ENCODE peak calls at places on chromosome 1, in four cellular contexts. N is IMR-90, Z is hepatocyte, X is lung. A is an unnamed sample. For H3K4me1, the result is how much of the 10 kb centered on the place peaks cover.

GRCh38 chr1:18974616-18975015 is 18.1 kb upstream of the IFFO2 start:
- DNase-seq in X (no peak), Z (no peak), N (no peak), A (no peak)

GRCh38 chr1:81111818-81112217 is 688.9 kb upstream of the ADGRL2 start:
- DNase-seq in N (peak), X (no peak), Z (no peak), A (no peak)

GRCh38 chr1:219692981-219693380 is 80.1 kb upstream of the ZC3H11B start:
- DNase-seq in X (no peak), Z (no peak), N (peak), A (no peak)

GRCh38 chr1:152198982-152199381 is 25.0 kb downstream of the HRNR start:
- DNase-seq in N (no peak), Z (no peak), X (no peak), A (no peak)

GRCh38 chr1:112196008-112196588 is 199.9 kb upstream of the CTTNBP2NL start:
- DNase-seq in Z (no peak), N (no peak), X (no peak), A (no peak)

GRCh38 chr1:211113566-211113965 is 20.4 kb downstream of the KCNH1 start:
- DNase-seq in Z (no peak), N (no peak), X (no peak), A (no peak)

GRCh38 chr1:66330711-66331110 is 203.2 kb upstream of the SGIP1 start:
- DNase-seq in Z (no peak), X (no peak), N (peak), A (no peak)

GRCh38 chr1:200323856-200324400 is 85.9 kb downstream of the ZNF281 start:
- DNase-seq in N (peak), Z (no peak), X (peak), A (no peak)

GRCh38 chr1:156773607-156774006 is 6.3 kb downstream of the PRCC start:
- DNase-seq in X (no peak), N (no peak), Z (no peak), A (no peak)

GRCh38 chr1:5099558-5099957 is 445.1 kb downstream of the AJAP1 start:
- DNase-seq in Z (no peak), X (peak), N (no peak), A (no peak)

GRCh38 chr1:115828101-115829022 is 12.6 kb downstream of the NHLH2 start:
- DNase-seq in X (no peak), N (peak), Z (peak), A (peak)

GRCh38 chr1:18652791-18653190 is 22.1 kb downstream of the PAX7 start:
- DNase-seq in X (no peak), N (no peak), Z (no peak), A (no peak)

GRCh38 chr1:53402891-53403655 is 56.1 kb upstream of the DMRTB1 start:
- DNase-seq in N (no peak), Z (no peak), X (no peak), A (no peak)

GRCh38 chr1:179300112-179300511 is 6.5 kb downstream of the SOAT1 start:
- DNase-seq in N (no peak), Z (no peak), X (no peak), A (no peak)

GRCh38 chr1:225754940-225755635 is 22.5 kb upstream of the SRP9 start:
- DNase-seq in N (peak), Z (peak), X (no peak), A (no peak)

GRCh38 chr1:28830814-28831213 is 18.8 kb downstream of the OPRD1 start:
- DNase-seq in N (no peak), X (no peak), Z (no peak), A (no peak)

GRCh38 chr1:241269116-241269515 is 87.9 kb downstream of the RGS7 start:
- DNase-seq in X (no peak), N (no peak), Z (no peak), A (no peak)

GRCh38 chr1:203607169-203607873 is 19.3 kb upstream of the ATP2B4 start:
- DNase-seq in N (peak), X (no peak), Z (peak), A (peak)

GRCh38 chr1:27408151-27408550 is 15.7 kb downstream of the GPR3 start:
- DNase-seq in X (no peak), Z (no peak), N (no peak), A (no peak)

GRCh38 chr1:20739225-20739624 is 6.7 kb upstream of the SH2D5 start:
- DNase-seq in N (peak), Z (no peak), X (no peak), A (no peak)

GRCh38 chr1:150268342-150268705 is 492 bp downstream of the APH1A start:
- DNase-seq in X (no peak), Z (peak), N (no peak), A (no peak)

GRCh38 chr1:30874176-30874575 is 34.4 kb downstream of the SDC3 start:
- DNase-seq in X (no peak), Z (no peak), N (no peak), A (no peak)

GRCh38 chr1:64246294-64246917 is 43.0 kb downstream of the UBE2U start:
- DNase-seq in N (peak), X (no peak), Z (peak), A (no peak)

GRCh38 chr1:226308166-226308722 is 720 bp downstream of the LIN9 start:
- DNase-seq in Z (no peak), X (no peak), N (no peak), A (peak)

GRCh38 chr1:222249261-222249660 is 298.6 kb downstream of the HHIPL2 start:
- DNase-seq in Z (no peak), X (no peak), N (no peak), A (no peak)

DNA sequence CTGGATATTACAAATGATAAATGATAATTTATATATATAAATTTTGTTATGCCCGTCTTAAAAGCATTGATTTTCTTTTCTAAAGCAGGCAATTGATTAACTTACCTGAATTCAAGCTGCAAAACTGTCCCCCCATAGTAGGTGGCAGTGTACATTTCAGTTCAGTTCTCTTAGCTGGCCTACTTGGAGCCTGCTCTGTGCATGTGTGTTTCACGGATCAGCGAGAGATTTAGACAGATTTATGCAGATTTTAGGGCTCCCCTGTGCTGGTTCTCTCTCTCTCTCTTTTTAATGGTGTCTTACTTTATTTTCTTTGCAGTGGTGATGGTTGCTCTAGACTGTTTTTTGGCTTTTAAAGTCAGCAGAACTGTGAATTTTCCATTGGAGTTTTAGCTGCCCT is 30.7 kb downstream of the CLIC4 start:
- DNase-seq in N (no peak), X (no peak), Z (no peak), A (no peak)
- H3K4me1 ChIP-seq in N (under half), X (under half), Z (under half), A (under half)

GRCh38 chr1:183586897-183587296 is 3.4 kb downstream of the NCF2 start:
- DNase-seq in X (no peak), N (no peak), Z (no peak), A (no peak)

GRCh38 chr1:183585038-183585437 is 5.2 kb downstream of the NCF2 start:
- DNase-seq in X (no peak), Z (no peak), N (no peak), A (no peak)

GRCh38 chr1:183588827-183589226 is 1.4 kb downstream of the NCF2 start:
- DNase-seq in Z (peak), N (no peak), X (no peak), A (no peak)

GRCh38 chr1:183584155-183584554 is 6.1 kb downstream of the NCF2 start:
- DNase-seq in Z (no peak), X (no peak), N (no peak), A (no peak)

DNA sequence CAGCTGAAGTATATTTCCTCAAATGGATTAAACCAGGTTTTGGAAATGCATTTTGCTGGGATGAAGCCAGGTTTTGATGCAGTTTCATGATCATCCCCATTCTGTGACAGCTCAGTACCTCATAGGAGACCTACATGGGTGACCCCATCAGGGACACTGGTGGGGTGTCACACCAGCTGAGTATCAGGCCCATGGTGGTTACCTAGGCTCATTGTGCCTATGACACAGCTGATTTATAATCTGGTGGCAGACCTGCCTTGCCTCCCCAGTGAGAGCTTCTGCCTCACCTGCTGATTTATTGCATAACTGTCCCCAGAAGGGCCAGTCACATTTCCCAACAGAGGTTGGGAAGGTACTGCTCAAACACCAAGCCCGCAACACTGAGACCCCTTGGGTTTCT is 3.8 kb downstream of the NCF2 start:
- DNase-seq in X (no peak), N (no peak), Z (no peak), A (no peak)
- H3K4me1 ChIP-seq in X (under half), N (under half), Z (under half), A (under half)

DNA sequence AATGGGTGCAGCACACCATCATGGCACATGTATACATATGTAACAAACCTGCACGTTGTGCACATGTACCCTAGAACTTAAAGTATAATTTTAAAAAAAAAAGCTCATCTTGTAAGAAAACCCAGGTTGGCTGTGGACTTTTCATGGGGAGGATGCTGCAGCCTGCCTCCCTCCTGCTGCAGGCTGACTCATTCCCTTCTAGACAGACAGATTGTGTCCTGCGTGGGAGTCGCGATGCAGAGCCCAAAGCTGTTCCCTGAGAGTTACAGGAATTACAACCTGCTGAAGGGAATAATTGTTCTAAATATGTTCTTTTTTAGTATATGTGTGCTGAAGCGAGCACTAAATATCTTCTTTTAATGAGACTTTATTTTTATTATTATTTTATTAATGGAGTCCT is 93.2 kb downstream of the TBX19 start:
- DNase-seq in N (no peak), Z (no peak), X (no peak), A (no peak)
- H3K4me1 ChIP-seq in N (under half), Z (under half), X (under half), A (under half)

DNA sequence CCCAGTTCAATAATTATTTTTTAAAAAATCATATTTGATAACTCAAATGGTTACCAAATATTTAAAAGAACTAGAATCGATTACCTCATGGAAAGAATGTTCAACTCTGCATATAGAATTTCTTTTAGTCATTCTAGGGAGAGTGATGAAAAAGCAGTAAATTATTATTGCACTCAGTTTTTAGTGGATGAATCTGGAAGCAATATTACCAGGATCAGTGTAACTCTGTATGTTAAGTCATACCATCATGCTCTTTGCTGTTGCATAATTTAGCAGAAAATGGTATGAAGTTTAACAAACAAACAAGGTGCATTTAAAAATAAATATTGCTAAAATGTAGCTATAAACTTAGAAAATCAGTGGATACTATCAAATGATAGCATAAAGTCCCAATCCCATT is 46.1 kb upstream of the ARHGAP29 start:
- DNase-seq in Z (no peak), N (no peak), X (no peak), A (no peak)
- H3K4me1 ChIP-seq in Z (under half), N (under half), X (under half), A (under half)